ENCODE peak calls at places on chromosome 12, in eight cellular contexts. K, O, I, E, N, R, S and M are unnamed samples.

GRCh38 chr12:128908254-128908653 is 55.0 kb downstream of the GLT1D1 start:
- DNase-seq in K (no peak), O (no peak), I (no peak), E (no peak), N (no peak), R (no peak), S (no peak), M (no peak)

GRCh38 chr12:64219135-64219534 is 3.0 kb downstream of the KICS2 start:
- DNase-seq in K (no peak), O (no peak), I (peak; percentile 5), E (no peak), N (no peak), R (no peak), S (no peak), M (no peak)

GRCh38 chr12:68245071-68246021 is 8.1 kb downstream of the IL22 start:
- DNase-seq in K (no peak), O (no peak), I (no peak), E (no peak), N (no peak), R (no peak), S (no peak), M (no peak)

GRCh38 chr12:12877789-12878455 is 13.4 kb upstream of the GPRC5A start:
- DNase-seq in K (no peak), O (no peak), I (no peak), E (no peak), N (no peak), R (no peak), S (no peak), M (no peak)

GRCh38 chr12:75048763-75049162 is 160.9 kb downstream of the KCNC2 start:
- DNase-seq in K (no peak), O (no peak), I (no peak), E (no peak), N (no peak), R (no peak), S (no peak), M (no peak)

GRCh38 chr12:18250313-18250916 is 10.9 kb upstream of the PIK3C2G start:
- DNase-seq in K (peak; percentile 39), O (no peak), I (no peak), E (peak; percentile 50), N (no peak), R (no peak), S (peak; percentile 26), M (no peak)

GRCh38 chr12:4140607-4141301 is 132.8 kb upstream of the CCND2 start:
- DNase-seq in K (no peak), O (no peak), I (no peak), E (no peak), N (no peak), R (no peak), S (no peak), M (no peak)

GRCh38 chr12:132389066-132389465 is 59.7 kb upstream of the GALNT9 start:
- DNase-seq in K (no peak), O (no peak), I (no peak), E (no peak), N (no peak), R (no peak), S (no peak), M (no peak)

GRCh38 chr12:89707623-89707991 is 1.0 kb downstream of the ATP2B1 start:
- DNase-seq in K (peak; percentile 24), O (peak; percentile 23), I (no peak), E (no peak), N (no peak), R (no peak), S (peak; percentile 8), M (no peak)

GRCh38 chr12:71392521-71393145 is 47.0 kb upstream of the LGR5 start:
- DNase-seq in K (peak; percentile 33), O (no peak), I (peak; percentile 5), E (peak; percentile 67), N (peak; percentile 11), R (no peak), S (peak; percentile 3), M (no peak)

GRCh38 chr12:68559246-68559645 is 51.5 kb upstream of the RAP1B start:
- DNase-seq in K (no peak), O (no peak), I (no peak), E (peak; percentile 86), N (no peak), R (no peak), S (no peak), M (no peak)

GRCh38 chr12:92735131-92735721 is 32.4 kb downstream of the PLEKHG7 start:
- DNase-seq in K (no peak), O (no peak), I (no peak), E (peak; percentile 76), N (no peak), R (no peak), S (no peak), M (no peak)

GRCh38 chr12:29398495-29398894 is 17.5 kb upstream of the ERGIC2 start:
- DNase-seq in K (no peak), O (no peak), I (no peak), E (no peak), N (no peak), R (no peak), S (no peak), M (no peak)

GRCh38 chr12:10220398-10221077 is 7.9 kb downstream of the GABARAPL1 start:
- DNase-seq in K (peak; percentile 90), O (no peak), I (no peak), E (no peak), N (no peak), R (no peak), S (no peak), M (no peak)

GRCh38 chr12:122939151-122939550 is 27.1 kb downstream of the ABCB9 start:
- DNase-seq in K (no peak), O (no peak), I (no peak), E (no peak), N (no peak), R (no peak), S (no peak), M (no peak)

GRCh38 chr12:48004039-48004940 is at the start of gene COL2A1:
- DNase-seq in K (no peak), O (peak; percentile 36), I (no peak), E (no peak), N (no peak), R (no peak), S (peak; percentile 24), M (no peak)

GRCh38 chr12:78088391-78088832 is 257.7 kb downstream of the NAV3 start:
- DNase-seq in K (no peak), O (no peak), I (no peak), E (no peak), N (no peak), R (no peak), S (no peak), M (no peak)

GRCh38 chr12:110280784-110281548 is at the start of gene ATP2A2:
- DNase-seq in K (peak; percentile 71), O (peak; percentile 87), I (peak; percentile 78), E (peak; percentile 87), N (peak; percentile 92), R (peak; percentile 83), S (peak; percentile 84), M (peak; percentile 87)

GRCh38 chr12:7994731-7995205 is 37.7 kb upstream of the FOXJ2 start:
- DNase-seq in K (no peak), O (no peak), I (no peak), E (peak; percentile 82), N (no peak), R (no peak), S (no peak), M (no peak)

GRCh38 chr12:112908548-112908947 is 1.8 kb downstream of the OAS1 start:
- DNase-seq in K (no peak), O (peak; percentile 13), I (no peak), E (no peak), N (no peak), R (no peak), S (no peak), M (no peak)

GRCh38 chr12:109111775-109112491 is 4.5 kb upstream of the ACACB start:
- DNase-seq in K (peak; percentile 89), O (peak; percentile 71), I (no peak), E (peak; percentile 46), N (peak; percentile 26), R (peak; percentile 13), S (peak; percentile 28), M (peak; percentile 19)

GRCh38 chr12:46459111-46459510 is 86.5 kb upstream of the SLC38A2 start:
- DNase-seq in K (no peak), O (peak; percentile 20), I (no peak), E (peak; percentile 73), N (no peak), R (no peak), S (no peak), M (no peak)

GRCh38 chr12:62446741-62447452 is 19.7 kb upstream of the MON2 start:
- DNase-seq in K (no peak), O (no peak), I (no peak), E (no peak), N (no peak), R (no peak), S (no peak), M (no peak)